ENCODE peak calls at places on chromosomes 1 and 21, in five cellular contexts. X is body of pancreas, Y is A549, B is uterus, G is heart left ventricle. H is an unnamed sample.

GRCh38 chr1:18556364-18556763 is 74.3 kb upstream of the PAX7 start:
- DNase-seq in X (peak), G (no peak), Y (peak), B (no peak), H (no peak)

GRCh38 chr1:94597701-94598100 is 56.1 kb upstream of the F3 start:
- DNase-seq in B (no peak), X (no peak), G (no peak), Y (no peak), H (no peak)

GRCh38 chr1:212595787-212596714 is 12.5 kb upstream of the ATF3 start:
- DNase-seq in B (no peak), G (no peak), X (peak), Y (peak), H (peak)

GRCh38 chr1:246210751-246211150 is 296.3 kb downstream of the SMYD3 start:
- DNase-seq in Y (no peak), G (no peak), X (no peak), B (no peak), H (no peak)

GRCh38 chr1:244052011-244052727 is 1.1 kb downstream of the ZBTB18 start:
- DNase-seq in G (no peak), X (peak), Y (no peak), B (no peak), H (no peak)

GRCh38 chr1:89125571-89126233 is at the start of gene GBP2:
- DNase-seq in B (peak), G (no peak), Y (peak), X (no peak), H (peak)

GRCh38 chr1:56477164-56478111 is 101.9 kb downstream of the PLPP3 start:
- DNase-seq in G (peak), B (peak), Y (no peak), X (peak), H (peak)

GRCh38 chr1:66182551-66183178 is 351.3 kb upstream of the SGIP1 start:
- DNase-seq in X (no peak), Y (peak), G (peak), B (peak), H (no peak)

GRCh38 chr1:158674302-158674701 is 12.2 kb downstream of the SPTA1 start:
- DNase-seq in X (no peak), Y (no peak), B (no peak), G (no peak), H (no peak)

GRCh38 chr21:45923146-45923545 is 58.4 kb upstream of the COL6A1 start:
- DNase-seq in G (peak), Y (peak), X (peak), B (peak), H (peak)

GRCh38 chr21:37072239-37072987 is 458 bp downstream of the PIGP start:
- DNase-seq in X (peak), G (peak), B (no peak), Y (peak), H (peak)

GRCh38 chr21:37074195-37074510 is 1.1 kb downstream of the TTC3 start:
- DNase-seq in B (no peak), Y (no peak), X (peak), G (no peak), H (no peak)

GRCh38 chr21:37073417-37074194 is 552 bp downstream of the TTC3 start:
- DNase-seq in X (peak), Y (no peak), G (peak), B (peak), H (peak)

GRCh38 chr21:37072988-37073416 is at the start of the genes PIGP and TTC3:
- DNase-seq in G (peak), B (peak), Y (peak), X (peak), H (peak)

DNA sequence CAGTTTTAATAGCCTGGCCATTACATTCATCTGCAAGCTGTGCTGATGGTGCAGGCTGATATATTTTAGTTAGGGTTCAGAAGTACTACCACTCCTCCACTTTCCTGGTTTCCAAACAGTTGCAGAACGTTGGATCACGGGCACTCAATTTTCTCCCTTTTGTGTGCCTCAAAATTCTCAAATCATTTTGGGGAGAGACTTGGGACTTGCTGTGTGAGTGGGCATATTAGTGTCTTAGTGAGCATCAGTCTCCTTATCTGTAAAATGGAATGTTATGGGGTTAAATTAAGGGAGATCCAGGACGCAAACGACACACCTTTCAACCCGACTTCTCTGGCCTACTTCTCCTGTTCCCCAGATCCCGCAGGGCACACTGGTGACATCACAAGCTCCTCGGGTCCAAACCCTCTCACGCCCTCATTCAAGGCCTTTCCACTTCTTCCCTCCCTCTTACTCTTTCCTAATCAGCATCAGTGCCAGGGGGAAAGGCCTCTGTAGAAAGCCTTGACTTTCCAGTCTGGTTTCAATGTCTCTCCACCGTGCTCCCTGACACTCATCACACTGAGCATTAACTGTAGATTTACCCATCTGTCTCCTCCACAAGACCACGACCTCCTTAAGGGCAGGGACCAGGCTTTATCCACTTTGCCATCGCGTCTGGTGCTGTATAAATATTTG is 1.2 kb downstream of the PIGP start:
- DNase-seq in X (peak), B (peak), G (peak), Y (peak), H (peak)
- TF ChIP-seq POLR2A in X (peak), B (no peak), G (no peak), Y (no peak), H (no peak)

DNA sequence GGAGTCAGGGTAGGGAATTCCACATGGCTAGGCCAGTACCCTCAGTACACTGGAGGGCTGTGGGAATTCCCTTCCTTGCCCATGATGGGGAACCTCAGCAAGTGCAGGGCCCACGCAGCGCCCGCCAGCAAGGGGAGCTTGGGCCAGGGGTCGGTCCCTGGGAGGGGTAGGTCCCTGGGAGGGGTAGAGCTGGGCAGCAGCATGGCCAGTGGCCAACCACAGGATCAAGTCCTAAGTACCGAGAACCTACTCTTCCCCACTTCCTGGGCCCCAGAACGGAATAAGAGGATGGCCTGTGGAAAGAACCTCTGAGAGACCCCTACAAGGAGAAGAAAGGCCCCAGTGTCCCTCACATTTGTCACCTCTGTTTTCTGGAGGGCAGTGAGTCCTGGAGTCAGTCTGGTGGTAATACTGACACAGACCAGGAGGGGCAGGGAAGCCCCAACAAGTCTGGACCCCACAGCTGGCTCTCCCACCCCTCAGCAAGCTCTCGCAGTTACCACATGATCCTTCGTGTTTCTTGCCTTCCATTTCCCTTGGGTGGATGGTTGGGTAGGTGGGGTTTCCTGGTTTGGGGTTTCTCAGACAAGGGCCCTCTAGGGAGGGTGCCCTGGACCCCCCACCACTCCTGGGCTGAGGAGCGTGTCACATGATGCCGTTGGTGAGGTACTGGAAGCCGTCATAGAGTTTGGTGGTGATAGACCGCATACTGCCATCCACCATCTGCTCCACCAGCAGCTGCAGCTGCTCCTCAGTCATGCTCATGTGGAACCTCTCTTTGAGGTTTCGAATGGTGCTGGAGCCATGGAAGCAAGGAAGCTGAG is 10.3 kb downstream of the ZNF687 start:
- DNase-seq in X (no peak), B (no peak), G (no peak), Y (no peak), H (no peak)
- TF ChIP-seq POLR2A in X (no peak), B (no peak), G (no peak), Y (no peak), H (no peak)

DNA sequence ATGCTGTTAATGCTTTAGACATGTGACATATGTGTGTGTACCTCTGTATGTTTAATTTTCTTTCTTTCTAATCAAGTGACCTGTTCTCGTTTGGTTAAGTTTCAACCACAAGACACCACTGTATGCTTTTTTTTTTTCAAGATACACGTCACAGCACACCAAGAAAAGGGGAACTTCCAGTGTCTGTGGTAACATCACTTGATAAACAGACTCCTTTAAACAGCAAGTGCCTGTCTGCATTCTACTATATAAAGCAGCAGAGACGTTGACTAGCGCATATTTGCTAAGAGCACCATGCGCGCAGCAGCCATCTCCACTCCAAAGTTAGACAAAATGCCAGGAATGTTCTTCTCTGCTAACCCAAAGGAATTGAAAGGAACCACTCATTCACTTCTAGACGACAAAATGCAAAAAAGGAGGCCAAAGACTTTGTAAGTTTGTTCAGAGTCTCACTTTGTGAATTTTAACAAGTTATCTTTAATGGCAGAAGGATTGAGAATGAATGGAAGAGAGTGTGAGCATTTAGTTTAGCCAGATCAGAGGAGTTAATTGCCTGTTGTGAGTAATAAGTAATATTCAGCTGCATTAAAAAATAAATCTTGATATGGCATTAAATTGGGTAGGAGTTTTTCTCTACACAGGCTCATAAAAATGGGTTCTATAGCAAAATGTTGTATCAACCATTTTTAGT is at the start of gene RGS1:
- DNase-seq in B (no peak), X (peak), G (no peak), Y (no peak), H (no peak)
- TF ChIP-seq POLR2A in B (peak), X (peak), G (no peak), Y (no peak), H (no peak)

DNA sequence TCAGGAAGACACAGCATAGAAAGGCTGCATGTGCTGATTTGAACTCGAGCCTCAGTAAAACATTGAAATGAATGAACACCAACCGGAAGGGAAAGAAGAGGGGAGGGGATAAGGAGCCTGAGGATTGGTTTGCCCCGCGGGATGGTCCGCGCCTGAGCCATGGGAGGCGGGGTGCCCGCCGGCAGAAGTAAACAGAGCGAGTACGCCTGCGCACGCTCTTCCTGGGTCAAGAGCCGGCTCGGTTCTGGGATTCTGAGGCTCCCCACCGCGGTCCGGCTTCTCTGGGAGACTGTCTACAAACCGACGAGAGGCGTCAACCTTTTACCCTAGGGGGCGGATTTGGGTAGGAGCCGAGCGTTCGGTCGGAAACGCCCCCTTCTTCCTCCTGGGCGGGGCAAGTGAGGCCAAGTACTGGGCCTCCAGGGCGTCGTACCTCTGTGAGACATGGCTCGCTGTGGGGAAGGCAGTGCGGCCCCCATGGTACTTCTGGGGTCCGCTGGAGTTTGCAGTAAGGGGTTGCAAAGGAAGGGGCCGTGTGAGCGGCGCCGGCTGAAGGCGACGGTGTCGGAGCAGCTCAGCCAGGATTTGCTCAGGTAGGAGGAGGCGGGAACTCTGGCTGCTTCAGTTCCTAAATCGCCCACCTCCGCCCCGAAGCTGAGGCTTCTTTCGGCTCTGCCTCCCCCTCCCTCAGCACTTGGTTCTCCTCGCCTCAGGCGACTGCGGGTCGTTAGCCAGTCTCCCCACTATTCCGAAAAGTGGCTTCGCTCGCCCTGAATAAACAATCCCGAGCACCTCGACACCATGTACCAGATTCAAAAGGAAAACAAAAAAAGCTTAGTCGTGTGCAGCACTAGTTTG is at the start of gene BTBD8:
- DNase-seq in Y (peak), B (peak), G (peak), X (peak), H (peak)
- TF ChIP-seq POLR2A in Y (peak), B (peak), G (no peak), X (peak), H (peak)

DNA sequence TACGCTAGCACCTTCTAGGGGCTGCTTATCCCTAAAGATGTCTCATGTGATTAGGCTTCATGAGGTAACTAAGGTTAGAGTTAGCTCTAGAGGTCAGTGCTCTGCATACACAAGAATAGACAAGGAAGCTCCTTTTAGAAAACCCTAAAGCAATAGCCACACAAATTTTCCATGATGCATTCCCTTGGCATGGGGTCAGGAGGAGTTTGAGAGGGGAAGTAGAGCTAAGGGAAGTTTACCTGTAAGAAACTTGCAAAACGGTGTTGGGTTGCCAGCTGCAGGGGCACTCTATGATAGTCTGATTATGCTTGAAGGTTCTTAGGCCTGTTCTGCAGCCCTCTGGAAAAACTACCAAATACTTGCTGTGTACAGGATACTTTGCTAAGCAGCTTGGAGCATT is 39.0 kb upstream of the A3GALT2 start:
- DNase-seq in Y (no peak), X (no peak), B (no peak), G (no peak), H (no peak)
- TF ChIP-seq POLR2A in Y (no peak), X (no peak), B (no peak), G (no peak), H (no peak)

H was measured in H54.